ENCODE peak calls at places on chromosomes 13 and 19, in five cellular contexts. Y is ovary, P is tibial artery, B is stomach, T is Panc1. N is an unnamed sample.

GRCh38 chr19:5172859-5173577 is 167.6 kb downstream of the PTPRS start:
- DNase-seq in Y (no peak), P (peak; percentile 58), B (no peak), T (peak; percentile 80), N (no peak)

GRCh38 chr13:84393981-84394625 is 511.8 kb upstream of the SLITRK1 start:
- DNase-seq in Y (no peak), P (no peak), B (no peak), T (no peak), N (no peak)

GRCh38 chr19:54729416-54730188 is 5.4 kb downstream of the KIR3DL3 start:
- DNase-seq in Y (no peak), P (no peak), B (no peak), T (no peak), N (no peak)

GRCh38 chr13:59931621-59932020 is 232.1 kb downstream of the DIAPH3 start:
- DNase-seq in Y (no peak), P (no peak), B (no peak), T (no peak), N (no peak)

GRCh38 chr13:95745752-95746151 is 68.8 kb downstream of the DNAJC3 start:
- DNase-seq in Y (no peak), P (no peak), B (no peak), T (no peak), N (no peak)

GRCh38 chr13:46010148-46010547 is 42.4 kb downstream of the ZC3H13 start:
- DNase-seq in Y (no peak), P (no peak), B (no peak), T (no peak), N (no peak)

GRCh38 chr13:20411638-20412342 is 113.9 kb downstream of the CRYL1 start:
- DNase-seq in Y (no peak), P (no peak), B (no peak), T (no peak), N (no peak)

GRCh38 chr13:43132228-43132627 is 108.8 kb downstream of the DNAJC15 start:
- DNase-seq in Y (no peak), P (no peak), B (peak; percentile 40), T (no peak), N (no peak)

GRCh38 chr13:30376426-30377311 is 45.6 kb upstream of the UBE2L5 start:
- DNase-seq in Y (no peak), P (no peak), B (peak; percentile 45), T (no peak), N (no peak)

GRCh38 chr13:111908981-111909380 is 158.0 kb upstream of the SOX1 start:
- DNase-seq in Y (no peak), P (no peak), B (no peak), T (no peak), N (peak; percentile 49)

GRCh38 chr13:44273991-44274810 is 99.4 kb upstream of the SERP2 start:
- DNase-seq in Y (peak; percentile 23), P (no peak), B (no peak), T (no peak), N (no peak)

GRCh38 chr19:55638864-55639359 is 1.9 kb upstream of the ZNF580 start:
- DNase-seq in Y (no peak), P (no peak), B (no peak), T (no peak), N (no peak)

GRCh38 chr13:43445651-43446050 is 341.1 kb downstream of the ENOX1 start:
- DNase-seq in Y (no peak), P (no peak), B (no peak), T (no peak), N (no peak)

DNA sequence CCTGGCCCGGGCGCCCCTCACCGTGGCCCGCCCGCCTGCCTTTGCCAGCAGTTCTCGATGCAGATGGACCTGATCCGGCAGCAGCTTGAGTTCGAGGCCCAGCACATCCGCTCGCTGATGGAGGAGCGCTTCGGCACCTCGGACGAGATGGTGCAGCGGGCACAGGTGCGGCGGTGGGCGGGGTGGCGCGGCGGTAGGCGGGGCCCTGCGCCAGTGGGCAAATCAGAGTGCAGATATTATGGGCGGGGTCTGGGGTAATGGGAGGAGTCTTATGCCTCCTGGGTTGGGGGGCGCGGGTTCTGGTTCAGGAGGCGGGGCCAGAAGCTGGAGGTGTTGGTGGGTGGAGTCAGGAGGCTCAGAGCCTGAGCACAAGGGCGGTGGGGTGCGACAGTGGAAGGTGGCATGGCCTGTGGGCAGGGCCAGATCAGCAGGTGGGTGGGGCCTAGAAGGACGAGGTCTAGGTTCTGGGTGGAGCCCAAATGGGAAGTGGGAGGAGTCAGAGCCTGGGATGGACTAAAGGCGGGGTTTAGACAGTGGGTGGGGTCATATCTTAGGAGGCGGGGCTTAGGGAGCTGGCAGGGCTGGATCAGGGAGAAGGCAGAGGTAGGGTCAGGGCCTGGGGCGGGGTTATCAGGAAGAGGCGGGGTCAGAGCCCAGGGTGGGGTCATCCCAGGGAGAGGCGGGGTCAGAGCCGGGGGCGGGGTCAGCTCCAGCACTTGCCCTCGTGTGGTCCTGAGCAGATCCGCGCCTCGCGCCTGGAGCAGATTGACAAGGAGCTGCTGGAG is 5.6 kb downstream of the APC2 start:
- DNase-seq in Y (no peak), P (no peak), B (peak; percentile 67), T (peak; percentile 43), N (no peak)
- H3K4me3 ChIP-seq in Y (no peak overlapping the region), P (no peak overlapping the region), B (no peak overlapping the region), T (no peak overlapping the region), N (no peak overlapping the region)

GRCh38 chr19:17074628-17075034 is 621 bp downstream of the HAUS8 start:
- DNase-seq in Y (no peak), P (no peak), B (no peak), T (no peak), N (no peak)

GRCh38 chr19:17073869-17074627 is 1.2 kb downstream of the HAUS8 start:
- DNase-seq in Y (no peak), P (no peak), B (no peak), T (no peak), N (no peak)

GRCh38 chr19:17069249-17069648 is 6.0 kb downstream of the HAUS8 start:
- DNase-seq in Y (no peak), P (no peak), B (no peak), T (no peak), N (no peak)

GRCh38 chr19:17070421-17070820 is 4.8 kb downstream of the HAUS8 start:
- DNase-seq in Y (no peak), P (no peak), B (no peak), T (no peak), N (no peak)

DNA sequence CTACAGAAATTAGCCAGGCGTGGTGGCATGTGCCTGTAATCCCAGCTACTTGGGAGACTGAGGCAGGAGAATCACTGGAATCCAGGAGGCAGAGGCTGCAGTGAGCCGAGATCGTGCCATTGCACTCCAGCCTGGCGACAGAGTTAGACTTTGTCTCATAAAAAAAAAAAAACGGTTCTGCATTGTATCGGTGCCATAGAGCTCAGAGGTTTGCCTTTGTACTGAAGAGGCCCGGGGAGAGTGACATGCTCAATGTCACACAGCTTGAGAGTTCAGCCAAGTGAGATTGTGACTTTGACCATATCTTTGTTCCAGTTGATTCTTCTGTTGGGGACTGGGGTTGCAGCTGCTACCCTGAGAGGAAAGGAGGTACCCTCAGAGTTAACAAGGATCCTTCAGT is 4.3 kb downstream of the HAUS8 start:
- DNase-seq in Y (no peak), P (no peak), B (no peak), T (no peak), N (no peak)
- H3K36me3 ChIP-seq in Y (no peaks in the 10 kb centered on the region), P (peaks cover 37% of the 10 kb centered on the region), B (peaks cover 4% of the 10 kb centered on the region), T (no peaks in the 10 kb centered on the region), N (no peaks in the 10 kb centered on the region)

GRCh38 chr19:23203841-23204344 is 46.3 kb downstream of the ZNF724 start:
- DNase-seq in Y (no peak), P (peak; percentile 20), B (no peak), T (no peak), N (no peak)
- H3K4me3 ChIP-seq in Y (peak overlapping the region; percentile 8), P (peak overlapping the region; percentile 34), B (peak overlapping the region; percentile 25), T (no peak overlapping the region), N (peak overlapping the region; percentile 61)

GRCh38 chr19:49626243-49626642 is 13.7 kb downstream of the RRAS start:
- DNase-seq in Y (no peak), P (no peak), B (no peak), T (no peak), N (no peak)
- H3K36me3 ChIP-seq in Y (no peaks in the 10 kb centered on the region), P (peaks cover 51% of the 10 kb centered on the region), B (peaks cover 24% of the 10 kb centered on the region), T (no peaks in the 10 kb centered on the region), N (peaks cover 41% of the 10 kb centered on the region)

DNA sequence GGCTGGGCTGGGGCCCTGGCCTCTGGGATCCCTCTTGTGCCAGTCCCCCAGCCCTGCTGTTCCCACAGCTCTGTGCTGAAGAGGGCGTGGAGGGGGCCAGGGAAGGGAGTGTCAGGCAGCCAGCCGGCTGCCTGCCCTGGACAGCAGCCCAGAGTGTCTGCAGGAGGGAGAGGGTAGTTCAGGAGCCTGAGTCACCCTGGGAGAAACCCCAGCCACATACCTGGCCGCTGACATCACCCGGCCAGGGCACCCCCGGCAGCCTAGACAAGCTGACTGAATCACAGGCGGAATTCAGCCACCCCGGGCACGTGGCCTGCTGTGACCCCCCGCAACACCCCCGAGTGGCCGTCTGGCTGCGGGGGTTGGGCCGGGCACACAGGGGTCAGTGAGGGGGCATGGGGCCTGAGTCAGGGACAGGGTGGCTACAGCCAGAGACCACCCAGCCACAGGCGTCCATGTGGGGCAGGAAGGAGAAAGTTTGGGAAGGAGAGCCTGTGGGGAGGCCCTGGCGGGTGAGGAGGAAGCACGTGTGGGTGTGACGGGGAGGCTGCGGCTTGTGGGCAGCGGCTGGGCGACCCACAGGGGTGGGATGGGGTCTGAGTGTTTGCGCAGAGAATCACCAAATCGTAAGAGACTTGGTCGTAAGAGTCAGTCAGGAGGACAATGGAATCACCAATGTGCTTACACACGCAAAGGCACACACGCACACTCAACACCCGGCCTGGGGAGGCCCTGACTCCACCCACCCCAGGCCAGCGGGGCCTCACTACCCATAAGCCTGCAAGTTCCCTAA is 11.9 kb upstream of the FOSB start:
- DNase-seq in Y (peak; percentile 97), P (peak; percentile 92), B (peak; percentile 95), T (peak; percentile 92), N (peak; percentile 93)
- H3K4me3 ChIP-seq in Y (no peak overlapping the region), P (peak overlapping the region; percentile 34), B (no peak overlapping the region), T (peak overlapping the region; percentile 8), N (no peak overlapping the region)

DNA sequence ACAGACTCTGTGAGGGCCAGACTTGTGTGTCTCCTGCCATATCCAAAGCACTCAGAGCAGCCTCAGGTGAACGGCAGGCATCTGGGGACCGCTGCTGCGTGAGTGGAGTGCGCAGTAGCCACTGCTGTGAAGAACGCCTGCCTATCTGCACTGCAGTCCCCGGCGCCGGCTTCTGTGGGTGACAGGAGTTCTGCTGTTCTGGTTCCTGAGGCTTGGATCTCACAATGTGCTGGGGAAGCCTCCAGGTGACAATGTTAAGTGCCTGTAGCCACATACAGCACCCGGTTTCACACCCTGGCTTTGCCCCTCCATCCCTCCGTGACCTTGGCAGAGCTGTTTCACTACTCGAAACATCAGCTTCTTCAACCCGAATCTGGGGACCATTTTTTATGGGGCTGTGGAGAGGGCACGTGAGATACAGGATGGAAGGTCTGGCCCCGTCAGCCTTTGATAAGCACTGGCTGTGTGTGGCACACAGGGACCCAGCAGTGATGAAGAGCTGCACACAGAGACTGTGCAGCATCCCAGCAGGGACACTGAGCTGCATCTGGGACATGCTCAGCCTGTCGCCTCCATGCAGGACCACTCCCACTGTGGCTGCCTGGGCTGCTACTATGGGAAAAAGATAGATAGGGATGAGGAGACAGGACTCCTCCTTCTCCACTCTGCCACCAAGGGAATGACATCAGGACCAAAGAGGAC is 28.3 kb downstream of the ELAVL1 start:
- DNase-seq in Y (no peak), P (no peak), B (no peak), T (no peak), N (no peak)
- H3K36me3 ChIP-seq in Y (no peaks in the 10 kb centered on the region), P (peaks cover 92% of the 10 kb centered on the region), B (peaks cover 54% of the 10 kb centered on the region), T (peaks cover 3% of the 10 kb centered on the region), N (peaks cover 55% of the 10 kb centered on the region)

DNA sequence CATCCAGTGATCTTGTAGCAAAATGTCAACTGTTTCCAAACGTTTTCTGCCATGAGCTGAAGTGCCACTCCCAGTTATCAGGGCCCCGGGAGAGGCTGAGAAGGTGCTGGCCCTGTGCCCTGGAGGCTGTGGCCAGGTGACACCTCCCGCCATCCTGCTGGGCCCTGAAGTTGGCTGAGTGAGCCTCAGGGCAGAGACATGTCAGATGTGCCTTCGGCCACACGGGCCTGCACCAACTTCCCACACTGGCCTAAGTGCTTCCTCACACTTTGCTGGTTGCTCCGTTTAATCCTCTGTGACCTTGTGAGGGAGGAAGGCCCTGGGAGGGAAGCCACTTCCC is 4.8 kb downstream of the ADPRHL1 start:
- DNase-seq in Y (peak; percentile 27), P (no peak), B (peak; percentile 70), T (no peak), N (peak; percentile 37)
- H3K4me3 ChIP-seq in Y (peak overlapping the region; percentile 50), P (no peak overlapping the region), B (peak overlapping the region; percentile 47), T (peak overlapping the region; percentile 56), N (no peak overlapping the region)

N was measured in ascending aorta.